ENCODE peak calls at places on chromosome 5, in eight cellular contexts. A is ascending aorta, H is IMR-90, L is SHP77, U is testis, O is HuH-7, K is substantia nigra, G is right cardiac atrium. I is an unnamed sample.

GRCh38 chr5:179407191-179408175 is 62.2 kb upstream of the ADAMTS2 start:
- DNase-seq in A (no peak), H (no peak), L (no peak), U (no peak), O (no peak), K (no peak), G (peak), I (no peak)

GRCh38 chr5:31086839-31087415 is 106.6 kb upstream of the CDH6 start:
- DNase-seq in A (no peak), H (no peak), L (no peak), U (no peak), O (no peak), K (no peak), G (no peak), I (no peak)

GRCh38 chr5:59483971-59484472 is 409.5 kb downstream of the PDE4D start:
- DNase-seq in A (no peak), H (peak), L (no peak), U (no peak), O (no peak), K (no peak), G (no peak), I (peak)

GRCh38 chr5:128227984-128228383 is 144.4 kb downstream of the SLC12A2 start:
- DNase-seq in A (no peak), H (peak), L (no peak), U (no peak), O (no peak), K (no peak), G (no peak), I (peak)

GRCh38 chr5:141172381-141173204 is at the start of gene PCDHB7:
- DNase-seq in A (no peak), H (peak), L (peak), U (peak), O (peak), K (no peak), G (no peak), I (peak)

GRCh38 chr5:52705720-52706119 is 82.0 kb upstream of the ITGA1 start:
- DNase-seq in A (no peak), H (no peak), L (no peak), U (no peak), O (no peak), K (no peak), G (no peak), I (no peak)

GRCh38 chr5:23727271-23727670 is 219.9 kb downstream of the PRDM9 start:
- DNase-seq in A (no peak), H (no peak), L (peak), U (no peak), O (peak), K (no peak), G (no peak), I (no peak)

GRCh38 chr5:39760385-39761198 is 335.8 kb upstream of the DAB2 start:
- DNase-seq in A (no peak), H (peak), L (no peak), U (no peak), O (no peak), K (no peak), G (peak), I (peak)

GRCh38 chr5:64952961-64953360 is 184.2 kb downstream of the CWC27 start:
- DNase-seq in A (no peak), H (no peak), L (no peak), U (no peak), O (no peak), K (no peak), G (no peak), I (no peak)

GRCh38 chr5:179418972-179419371 is 73.7 kb upstream of the ADAMTS2 start:
- DNase-seq in A (no peak), H (no peak), L (no peak), U (no peak), O (no peak), K (no peak), G (no peak), I (no peak)

I was measured in kidney glomerular epithelial cell.